ENCODE peak calls at places on chromosomes 16 and 17, in ten cellular contexts. O is PC-3; C is CD8-positive, alpha-beta memory T cell; Z is HCT116; T is neural progenitor cell; J is thoracic aorta; S is heart right ventricle; H is SJCRH30; F is tibial artery; E is spleen. V is an unnamed sample. For H3K9me3, the result is how much of the 10 kb centered on the place peaks cover.

GRCh38 chr16:30104492-30104891 is 8.5 kb upstream of the YPEL3 start:
- DNase-seq in O (peak), C (no peak), Z (no peak), T (no peak), J (no peak), S (no peak), H (no peak), F (no peak), E (no peak), V (no peak)

GRCh38 chr17:5872831-5873230 is 197.3 kb upstream of the WSCD1 start:
- DNase-seq in O (no peak), C (no peak), Z (no peak), T (no peak), J (no peak), S (no peak), H (no peak), F (no peak), E (no peak), V (no peak)

GRCh38 chr16:23871924-23872323 is 36.1 kb downstream of the PRKCB start:
- DNase-seq in O (no peak), C (no peak), Z (no peak), T (no peak), J (no peak), S (no peak), H (no peak), F (no peak), E (no peak), V (no peak)

GRCh38 chr17:4588391-4588790 is 4.1 kb downstream of the SMTNL2 start:
- DNase-seq in O (no peak), C (no peak), Z (no peak), T (peak), J (no peak), S (peak), H (no peak), F (no peak), E (no peak), V (no peak)

GRCh38 chr17:44981221-44981968 is 13.3 kb upstream of the C1QL1 start:
- DNase-seq in O (peak), C (no peak), Z (no peak), T (no peak), J (no peak), S (no peak), H (no peak), F (no peak), E (no peak), V (no peak)

GRCh38 chr17:51456942-51457341 is 196.6 kb downstream of the UTP18 start:
- DNase-seq in O (peak), C (no peak), Z (no peak), T (no peak), J (no peak), S (no peak), H (no peak), F (no peak), E (no peak), V (no peak)

GRCh38 chr16:54136276-54136625 is 150.3 kb downstream of the IRX3 start:
- DNase-seq in O (peak), C (no peak), Z (no peak), T (no peak), J (no peak), S (no peak), H (no peak), F (no peak), E (no peak), V (peak)

GRCh38 chr16:85613609-85614337 is 651 bp downstream of the GSE1 start:
- DNase-seq in O (peak), C (no peak), Z (no peak), T (peak), J (no peak), S (peak), H (peak), F (peak), E (peak), V (peak)

GRCh38 chr16:2026461-2027023 is at the start of gene NHERF2:
- DNase-seq in O (peak), C (peak), Z (no peak), T (peak), J (no peak), S (peak), H (no peak), F (no peak), E (peak), V (peak)

GRCh38 chr16:50088302-50088701 is 22.5 kb downstream of the HEATR3 start:
- DNase-seq in O (no peak), C (no peak), Z (no peak), T (no peak), J (no peak), S (no peak), H (no peak), F (no peak), E (no peak), V (no peak)

GRCh38 chr17:31825961-31826691 is 32.9 kb downstream of the COPRS start:
- DNase-seq in O (peak), C (no peak), Z (no peak), T (no peak), J (peak), S (no peak), H (peak), F (peak), E (no peak), V (no peak)

GRCh38 chr17:80426671-80427326 is 11.8 kb downstream of the ENDOV start:
- DNase-seq in O (peak), C (peak), Z (peak), T (peak), J (no peak), S (peak), H (peak), F (peak), E (peak), V (peak)

GRCh38 chr17:15966183-15966878 is 21.4 kb downstream of the ADORA2B start:
- DNase-seq in O (peak), C (no peak), Z (no peak), T (peak), J (no peak), S (no peak), H (peak), F (no peak), E (peak), V (peak)

GRCh38 chr17:2929881-2930533 is 133.4 kb downstream of the OR1D5 start:
- DNase-seq in O (peak), C (no peak), Z (peak), T (peak), J (no peak), S (no peak), H (peak), F (no peak), E (no peak), V (peak)

GRCh38 chr16:3681206-3681605 is 26.7 kb downstream of the DNASE1 start:
- DNase-seq in O (no peak), C (no peak), Z (no peak), T (no peak), J (no peak), S (peak), H (no peak), F (no peak), E (no peak), V (no peak)

GRCh38 chr16:47734987-47735594 is 274.0 kb downstream of the PHKB start:
- DNase-seq in O (peak), C (no peak), Z (no peak), T (no peak), J (no peak), S (no peak), H (no peak), F (no peak), E (no peak), V (no peak)

GRCh38 chr16:27820646-27821345 is 242.7 kb downstream of the GSG1L start:
- DNase-seq in O (no peak), C (no peak), Z (no peak), T (no peak), J (no peak), S (no peak), H (no peak), F (no peak), E (peak), V (no peak)

GRCh38 chr17:8121531-8122390 is 2.1 kb downstream of the HES7 start:
- DNase-seq in O (peak), C (no peak), Z (peak), T (peak), J (no peak), S (peak), H (peak), F (no peak), E (peak), V (peak)

GRCh38 chr17:80586464-80587228 is 42.0 kb downstream of the RPTOR start:
- DNase-seq in O (no peak), C (no peak), Z (no peak), T (no peak), J (no peak), S (no peak), H (no peak), F (no peak), E (peak), V (no peak)

GRCh38 chr17:66175892-66176291 is 16.0 kb downstream of the CEP112 start:
- DNase-seq in O (peak), C (no peak), Z (no peak), T (no peak), J (no peak), S (no peak), H (no peak), F (no peak), E (no peak), V (no peak)

GRCh38 chr16:86622700-86623615 is 44.6 kb downstream of the FOXL1 start:
- DNase-seq in O (no peak), C (no peak), Z (no peak), T (no peak), J (no peak), S (no peak), H (no peak), F (no peak), E (no peak), V (no peak)

GRCh38 chr17:77831497-77832179 is 126.9 kb upstream of the TNRC6C start:
- DNase-seq in O (peak), C (no peak), Z (no peak), T (peak), J (no peak), S (no peak), H (no peak), F (peak), E (peak), V (no peak)

GRCh38 chr16:9151597-9151996 is 60.2 kb downstream of the HAPSTR1 start:
- DNase-seq in O (no peak), C (no peak), Z (no peak), T (no peak), J (no peak), S (no peak), H (peak), F (no peak), E (no peak), V (no peak)

GRCh38 chr17:4766199-4766598 is 5.5 kb upstream of the TM4SF5 start:
- DNase-seq in O (no peak), C (no peak), Z (no peak), T (no peak), J (no peak), S (no peak), H (no peak), F (no peak), E (no peak), V (no peak)

GRCh38 chr16:74275031-74275636 is 21.5 kb upstream of the PSMD7 start:
- DNase-seq in O (peak), C (no peak), Z (peak), T (no peak), J (no peak), S (no peak), H (no peak), F (no peak), E (no peak), V (no peak)

GRCh38 chr16:324201-324450 is 28.4 kb downstream of the AXIN1 start:
- DNase-seq in O (no peak), C (no peak), Z (no peak), T (no peak), J (no peak), S (no peak), H (no peak), F (no peak), E (no peak), V (no peak)

GRCh38 chr17:41512789-41513547 is 5.7 kb downstream of the KRT15 start:
- DNase-seq in O (no peak), C (no peak), Z (no peak), T (no peak), J (no peak), S (no peak), H (no peak), F (no peak), E (no peak), V (no peak)

GRCh38 chr17:41974658-41975057 is 8.1 kb downstream of the CNP start:
- DNase-seq in O (no peak), C (no peak), Z (no peak), T (no peak), J (no peak), S (no peak), H (no peak), F (no peak), E (no peak), V (no peak)

GRCh38 chr16:77711775-77712174 is 10.5 kb upstream of the NUDT7 start:
- DNase-seq in O (no peak), C (no peak), Z (no peak), T (no peak), J (no peak), S (no peak), H (no peak), F (no peak), E (no peak), V (no peak)

GRCh38 chr16:86578056-86578455 is 293 bp upstream of the FOXL1 start:
- DNase-seq in O (no peak), C (no peak), Z (no peak), T (no peak), J (no peak), S (no peak), H (peak), F (no peak), E (no peak), V (no peak)

GRCh38 chr17:43832976-43833829 is at the start of gene MPP3:
- DNase-seq in O (peak), C (peak), Z (no peak), T (peak), J (no peak), S (peak), H (peak), F (peak), E (peak), V (peak)

GRCh38 chr16:26158142-26158759 is 466.5 kb downstream of the HS3ST4 start:
- DNase-seq in O (no peak), C (no peak), Z (no peak), T (no peak), J (no peak), S (no peak), H (no peak), F (no peak), E (no peak), V (no peak)

DNA sequence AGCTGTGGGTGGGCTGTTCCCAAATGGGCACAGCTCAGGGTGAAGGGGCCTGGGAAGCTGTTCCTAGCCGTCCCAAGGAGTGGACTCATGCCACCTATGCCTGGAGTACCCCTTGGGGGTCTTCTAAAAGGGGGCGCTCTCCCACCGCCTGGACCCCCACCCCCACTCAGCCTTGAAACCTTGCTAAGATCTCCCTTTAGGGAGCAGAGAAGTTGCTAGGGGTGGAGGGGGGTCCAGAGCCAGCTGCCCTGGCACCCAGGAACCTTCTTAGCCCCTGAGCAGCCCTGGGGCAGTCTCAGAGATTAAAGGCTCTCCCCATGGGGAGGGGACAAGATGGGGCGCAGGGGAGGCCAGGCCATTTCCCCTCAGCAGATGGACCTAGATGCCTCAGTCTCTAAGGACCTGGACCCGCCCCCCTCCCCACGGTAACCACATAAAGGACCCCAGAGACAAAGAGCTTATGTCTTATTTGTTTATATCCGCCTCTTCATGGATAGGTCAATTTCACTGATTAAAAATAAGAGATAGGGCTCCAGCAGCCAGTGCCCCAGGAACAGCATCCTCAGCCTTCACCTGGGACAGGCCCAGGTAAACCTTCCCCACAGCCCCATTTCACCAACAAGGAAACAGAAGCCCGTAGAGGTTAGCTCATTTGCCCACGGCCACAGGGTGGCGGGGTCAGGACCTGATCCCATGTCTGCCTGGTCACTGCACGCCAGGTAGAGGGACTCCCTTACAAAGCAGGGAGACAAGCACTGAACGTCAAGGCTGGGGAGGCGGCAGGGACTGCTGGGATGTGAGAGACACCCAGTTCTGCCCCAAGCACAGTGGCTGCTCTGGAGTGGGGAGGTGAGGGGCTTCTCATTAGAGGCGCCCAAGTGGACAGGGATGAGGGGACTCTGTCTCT is 3.4 kb downstream of the MTSS2 start:
- DNase-seq in O (no peak), C (no peak), Z (no peak), T (no peak), J (no peak), S (peak), H (no peak), F (no peak), E (peak), V (no peak)
- H3K4me3 ChIP-seq in O (no peak), C (no peak), Z (no peak), T (no peak), J (peak), S (no peak), H (no peak), F (peak), E (no peak), V (no peak)

GRCh38 chr16:11005611-11005975 is 61.2 kb downstream of the CLEC16A start:
- DNase-seq in O (peak), C (no peak), Z (no peak), T (no peak), J (no peak), S (no peak), H (no peak), F (no peak), E (no peak), V (no peak)
- H3K27ac ChIP-seq in O (peak), C (no peak), Z (no peak), T (no peak), J (no peak), S (no peak), H (peak), F (no peak), E (no peak), V (no peak)

GRCh38 chr17:33819539-33819938 is 435.5 kb upstream of the CCL2 start:
- DNase-seq in O (no peak), C (no peak), Z (no peak), T (no peak), J (no peak), S (no peak), H (no peak), F (no peak), E (no peak), V (no peak)
- H3K9me3 ChIP-seq in O (under half), C (under half), Z (under half), T (under half), J (under half), S (under half), H (under half), F (under half), E (under half), V (under half)

DNA sequence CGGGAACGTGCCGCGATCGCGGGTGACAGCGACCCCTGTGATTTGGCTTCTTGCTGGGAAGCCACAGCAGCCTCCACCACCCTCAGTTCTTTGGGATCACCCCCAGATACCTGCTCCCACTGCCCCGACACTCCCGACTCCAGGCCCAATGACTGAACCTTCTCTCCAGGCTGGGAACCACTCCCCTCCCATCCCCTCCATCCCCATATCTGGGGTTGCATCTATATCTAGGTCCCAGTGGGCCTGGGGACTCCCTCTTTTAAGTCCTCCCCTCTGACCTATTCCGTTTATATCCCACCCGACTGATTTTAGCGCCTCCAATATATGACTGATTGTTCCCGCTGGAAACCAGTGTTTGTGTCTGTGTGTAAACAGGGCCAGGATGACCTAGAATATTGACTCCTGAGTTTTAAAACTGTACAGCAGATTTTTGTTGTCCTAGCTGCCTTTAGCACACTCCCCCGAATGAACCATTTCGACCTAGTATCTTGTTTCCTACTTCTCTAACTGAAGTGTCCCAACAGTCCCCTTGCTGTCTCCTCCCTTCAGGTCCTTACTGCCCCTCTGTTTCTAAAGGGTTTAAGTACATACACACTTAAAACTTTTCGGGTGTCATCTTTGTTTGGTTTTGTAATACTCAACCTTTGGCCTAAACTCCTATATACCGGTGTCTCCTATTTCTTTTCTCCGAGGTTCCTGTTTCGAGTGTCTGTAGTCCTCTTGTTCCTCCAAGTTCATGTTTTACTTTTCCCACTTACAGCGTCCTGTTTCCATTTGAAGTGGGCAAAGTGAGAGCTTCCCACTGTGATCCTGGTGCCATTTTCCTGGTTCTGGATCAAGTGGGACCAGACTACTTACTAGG is 831 bp downstream of the PSMD3 start:
- DNase-seq in O (no peak), C (no peak), Z (no peak), T (peak), J (no peak), S (no peak), H (no peak), F (no peak), E (no peak), V (no peak)
- H3K4me3 ChIP-seq in O (peak), C (peak), Z (peak), T (peak), J (peak), S (peak), H (peak), F (peak), E (peak), V (peak)

V was measured in WERI-Rb-1.